ENCODE peak calls at places on chromosomes 1 and 21, in seven cellular contexts. R is left lung, C is Panc1, N is skeletal muscle cell, G is EH, K is AG08395, M is HFFc6. V is an unnamed sample.

GRCh38 chr21:37153935-37154350 is 80.9 kb downstream of the TTC3 start:
- DNase-seq in R (no peak), C (no peak), N (peak), G (peak), K (no peak), M (no peak), V (peak)

GRCh38 chr1:162724583-162725120 is 65.8 kb upstream of the HSD17B7 start:
- DNase-seq in R (no peak), C (no peak), N (no peak), G (no peak), K (no peak), M (no peak), V (no peak)

GRCh38 chr1:226764533-226764932 is 25.5 kb upstream of the ITPKB start:
- DNase-seq in R (no peak), C (no peak), N (no peak), G (no peak), K (no peak), M (no peak), V (no peak)

GRCh38 chr1:76511226-76511625 is 356.1 kb upstream of the ST6GALNAC5 start:
- DNase-seq in R (no peak), C (no peak), N (no peak), G (no peak), K (no peak), M (no peak), V (no peak)

GRCh38 chr1:225691377-225691776 is 38.5 kb upstream of the ENAH start:
- DNase-seq in R (no peak), C (no peak), N (no peak), G (peak), K (peak), M (no peak), V (no peak)

GRCh38 chr1:121408354-121408753 is 223.6 kb downstream of the SRGAP2C start:
- DNase-seq in R (no peak), C (no peak), N (no peak), G (no peak), K (no peak), M (no peak), V (no peak)

GRCh38 chr1:115976062-115976899 is at the start of gene SLC22A15:
- DNase-seq in R (peak), C (no peak), N (no peak), G (peak), K (peak), M (peak), V (peak)

GRCh38 chr1:62717483-62717882 is 29.3 kb upstream of the DOCK7 start:
- DNase-seq in R (no peak), C (no peak), N (no peak), G (no peak), K (no peak), M (no peak), V (no peak)

GRCh38 chr1:153540394-153541361 is at the start of gene S100A5:
- DNase-seq in R (no peak), C (no peak), N (no peak), G (peak), K (peak), M (peak), V (peak)

GRCh38 chr1:39470040-39470439 is 21.4 kb upstream of the BMP8A start:
- DNase-seq in R (no peak), C (no peak), N (no peak), G (no peak), K (no peak), M (no peak), V (no peak)

GRCh38 chr21:36425286-36425685 is 40.1 kb downstream of the CHAF1B start:
- DNase-seq in R (no peak), C (no peak), N (peak), G (peak), K (no peak), M (no peak), V (no peak)

GRCh38 chr1:41482906-41483895 is 1.3 kb downstream of the EDN2 start:
- DNase-seq in R (no peak), C (no peak), N (no peak), G (no peak), K (no peak), M (no peak), V (peak)

GRCh38 chr1:183023601-183024351 is 556 bp downstream of the LAMC1 start:
- DNase-seq in R (peak), C (no peak), N (no peak), G (peak), K (no peak), M (peak), V (peak)

GRCh38 chr1:108686609-108687313 is 5.3 kb upstream of the PRPF38B start:
- DNase-seq in R (no peak), C (no peak), N (no peak), G (peak), K (peak), M (peak), V (no peak)

GRCh38 chr1:121566346-121566745 is 381.6 kb downstream of the SRGAP2C start:
- DNase-seq in R (no peak), C (no peak), N (no peak), G (no peak), K (no peak), M (no peak), V (no peak)

GRCh38 chr1:166489670-166490436 is 323.1 kb upstream of the FAM78B start:
- DNase-seq in R (peak), C (peak), N (no peak), G (peak), K (peak), M (no peak), V (peak)

GRCh38 chr1:226643167-226643566 is 94.6 kb downstream of the STUM start:
- DNase-seq in R (peak), C (no peak), N (no peak), G (peak), K (no peak), M (peak), V (peak)

GRCh38 chr1:42964032-42964812 is 5.6 kb upstream of the SLC2A1 start:
- DNase-seq in R (no peak), C (no peak), N (no peak), G (no peak), K (no peak), M (no peak), V (no peak)

GRCh38 chr1:176789571-176790090 is 326.7 kb downstream of the PAPPA2 start:
- DNase-seq in R (no peak), C (no peak), N (no peak), G (peak), K (peak), M (no peak), V (peak)

GRCh38 chr1:235011599-235012435 is 116.8 kb downstream of the TOMM20 start:
- DNase-seq in R (peak), C (no peak), N (peak), G (peak), K (peak), M (peak), V (peak)

GRCh38 chr1:48228156-48228555 is 5.6 kb downstream of the SLC5A9 start:
- DNase-seq in R (no peak), C (no peak), N (no peak), G (no peak), K (no peak), M (no peak), V (no peak)

GRCh38 chr21:41090981-41091380 is 77.0 kb upstream of the BACE2 start:
- DNase-seq in R (no peak), C (no peak), N (no peak), G (no peak), K (no peak), M (no peak), V (no peak)

GRCh38 chr1:201329286-201329685 is 46.0 kb downstream of the PKP1 start:
- DNase-seq in R (no peak), C (no peak), N (no peak), G (peak), K (peak), M (no peak), V (no peak)

GRCh38 chr1:169109561-169110134 is 3.2 kb downstream of the ATP1B1 start:
- DNase-seq in R (no peak), C (peak), N (no peak), G (peak), K (peak), M (peak), V (peak)

GRCh38 chr1:159962176-159962575 is 8.1 kb upstream of the SLAMF9 start:
- DNase-seq in R (no peak), C (no peak), N (no peak), G (no peak), K (no peak), M (no peak), V (no peak)

GRCh38 chr1:175002910-175003517 is 3.3 kb downstream of the CACYBP start:
- DNase-seq in R (no peak), C (no peak), N (no peak), G (no peak), K (no peak), M (no peak), V (no peak)

GRCh38 chr1:47785561-47786271 is 211.5 kb downstream of the TRABD2B start:
- DNase-seq in R (peak), C (no peak), N (no peak), G (no peak), K (no peak), M (no peak), V (no peak)

GRCh38 chr1:94658221-94658620 is 116.7 kb upstream of the F3 start:
- DNase-seq in R (no peak), C (no peak), N (no peak), G (peak), K (peak), M (peak), V (no peak)

GRCh38 chr1:16900771-16901170 is 5.0 kb downstream of the RNU1-2 start:
- DNase-seq in R (no peak), C (no peak), N (no peak), G (peak), K (no peak), M (no peak), V (no peak)

GRCh38 chr1:234656981-234657651 is 47.1 kb upstream of the IRF2BP2 start:
- DNase-seq in R (peak), C (peak), N (peak), G (peak), K (peak), M (peak), V (peak)

GRCh38 chr1:205237526-205238484 is 10.1 kb downstream of the TMCC2 start:
- DNase-seq in R (no peak), C (no peak), N (no peak), G (no peak), K (no peak), M (no peak), V (no peak)

GRCh38 chr21:46207920-46208571 is 20.5 kb downstream of the LSS start:
- DNase-seq in R (peak), C (no peak), N (no peak), G (no peak), K (no peak), M (no peak), V (no peak)

GRCh38 chr1:153921080-153921802 is 1.5 kb downstream of the GATAD2B start:
- DNase-seq in R (no peak), C (no peak), N (no peak), G (no peak), K (no peak), M (no peak), V (no peak)

GRCh38 chr1:43799656-43800629 is 92.6 kb downstream of the ST3GAL3 start:
- DNase-seq in R (no peak), C (no peak), N (peak), G (peak), K (peak), M (peak), V (no peak)

GRCh38 chr21:34796518-34797201 is 127.9 kb downstream of the CLIC6 start:
- DNase-seq in R (peak), C (no peak), N (no peak), G (peak), K (no peak), M (no peak), V (no peak)

GRCh38 chr1:21268281-21269239 is 21.7 kb downstream of the ECE1 start:
- DNase-seq in R (no peak), C (no peak), N (no peak), G (no peak), K (no peak), M (no peak), V (no peak)

GRCh38 chr1:113195115-113195845 is 122.3 kb downstream of the LRIG2 start:
- DNase-seq in R (no peak), C (no peak), N (no peak), G (no peak), K (no peak), M (no peak), V (no peak)